ENCODE peak calls at places on chromosomes 5 and 9, in ten cellular contexts. H is K562, N is A549, U is HepG2, G is HCT116, R is endothelial cell of umbilical vein, K is WTC11, T is GM12878, A is SK-N-SH, M is H1. P is an unnamed sample.
A peak's percentile ranks its signal among the peaks of the same experiment; 100 is the strongest.

GRCh38 chr9:89778100-89779085 is 173.6 kb downstream of the GADD45G start:
- DNase-seq in A (peak; percentile 82), K (no peak), U (peak; percentile 4), N (no peak), H (no peak), R (no peak), G (no peak), T (no peak), M (no peak), P (no peak)

GRCh38 chr9:123338710-123339665 is 17.0 kb upstream of the CRB2 start:
- DNase-seq in G (no peak), K (no peak), T (peak; percentile 94), U (no peak), N (no peak), A (no peak), M (no peak), R (peak; percentile 20), H (peak; percentile 69), P (peak; percentile 86)

GRCh38 chr9:18447131-18447530 is 26.8 kb upstream of the ADAMTSL1 start:
- DNase-seq in R (no peak), K (no peak), T (no peak), M (no peak), A (no peak), N (no peak), U (no peak), G (no peak), H (no peak), P (no peak)

GRCh38 chr9:5872496-5872895 is 18.2 kb upstream of the MLANA start:
- DNase-seq in U (no peak), M (no peak), H (no peak), R (no peak), N (no peak), G (no peak), T (no peak), A (no peak), K (no peak), P (no peak)

GRCh38 chr5:14816999-14817761 is 54.4 kb downstream of the ANKH start:
- DNase-seq in T (no peak), A (no peak), M (no peak), K (no peak), H (no peak), U (no peak), R (no peak), N (no peak), G (no peak), P (no peak)

GRCh38 chr9:130126721-130127429 is 45.3 kb upstream of the NCS1 start:
- DNase-seq in U (no peak), K (no peak), A (no peak), R (no peak), H (no peak), M (no peak), N (no peak), G (no peak), T (no peak), P (no peak)

GRCh38 chr5:62206150-62206829 is 99.7 kb upstream of the KIF2A start:
- DNase-seq in R (no peak), K (peak; percentile 64), H (peak; percentile 46), M (no peak), A (peak; percentile 11), G (peak; percentile 38), U (peak; percentile 18), N (peak; percentile 42), T (no peak), P (peak; percentile 54)

GRCh38 chr5:8333445-8333844 is 464.5 kb downstream of the MTRR start:
- DNase-seq in A (no peak), K (no peak), G (no peak), H (no peak), T (no peak), R (no peak), U (no peak), M (no peak), N (no peak), P (no peak)

GRCh38 chr5:56278267-56278826 is 45.2 kb upstream of the ANKRD55 start:
- DNase-seq in N (no peak), H (no peak), U (no peak), G (no peak), M (no peak), A (no peak), R (peak; percentile 84), K (no peak), T (no peak), P (no peak)

GRCh38 chr5:81303563-81303962 is 2.2 kb downstream of the ZCCHC9 start:
- DNase-seq in T (no peak), U (peak; percentile 20), N (no peak), M (no peak), A (no peak), K (no peak), H (no peak), R (no peak), G (no peak), P (no peak)

GRCh38 chr9:135602789-135603481 is 36.4 kb downstream of the GLT6D1 start:
- DNase-seq in U (no peak), R (peak; percentile 46), H (peak; percentile 67), N (peak; percentile 34), G (peak; percentile 29), T (no peak), K (peak; percentile 70), A (peak; percentile 68), M (peak; percentile 86), P (peak; percentile 43)

GRCh38 chr5:4700082-4700481 is 440.0 kb upstream of the ADAMTS16 start:
- DNase-seq in U (peak; percentile 4), G (no peak), H (peak; percentile 10), N (peak; percentile 31), M (peak; percentile 82), A (peak; percentile 8), K (peak; percentile 85), T (no peak), R (no peak), P (peak; percentile 67)

GRCh38 chr9:136983167-136983566 is 374 bp downstream of the LCNL1 start:
- DNase-seq in G (no peak), M (no peak), K (no peak), U (no peak), N (no peak), A (no peak), H (no peak), R (no peak), T (no peak), P (no peak)

GRCh38 chr9:16458696-16459420 is 411.6 kb downstream of the BNC2 start:
- DNase-seq in H (no peak), U (no peak), K (no peak), T (peak; percentile 76), G (no peak), A (no peak), R (peak; percentile 72), N (no peak), M (no peak), P (no peak)
- TF ChIP-seq MAX in H (no peak), U (no peak), K (no peak), T (no peak), G (no peak), A (no peak), R (no peak), N (no peak), M (no peak), P (no peak)

GRCh38 chr9:82590845-82591244 is 472.1 kb downstream of the RASEF start:
- DNase-seq in T (no peak), G (no peak), A (no peak), M (no peak), K (no peak), N (no peak), U (no peak), R (no peak), H (no peak), P (no peak)
- TF ChIP-seq MAX in T (no peak), G (no peak), A (no peak), M (no peak), K (no peak), N (no peak), U (no peak), R (no peak), H (no peak), P (no peak)

GRCh38 chr9:16816006-16816405 is 54.5 kb downstream of the BNC2 start:
- DNase-seq in K (no peak), G (no peak), N (no peak), R (no peak), T (no peak), H (no peak), A (no peak), U (no peak), M (no peak), P (no peak)

GRCh38 chr9:16815042-16815441 is 55.4 kb downstream of the BNC2 start:
- DNase-seq in R (no peak), M (no peak), H (no peak), A (no peak), K (no peak), G (no peak), T (no peak), N (no peak), U (no peak), P (no peak)

GRCh38 chr9:16809912-16810610 is 60.4 kb downstream of the BNC2 start:
- DNase-seq in K (peak; percentile 90), M (peak; percentile 79), R (no peak), T (no peak), A (no peak), U (no peak), N (no peak), G (no peak), H (no peak), P (no peak)

GRCh38 chr9:16813838-16814237 is 56.6 kb downstream of the BNC2 start:
- DNase-seq in G (no peak), M (no peak), R (no peak), N (no peak), H (no peak), U (no peak), T (no peak), A (no peak), K (no peak), P (no peak)

DNA sequence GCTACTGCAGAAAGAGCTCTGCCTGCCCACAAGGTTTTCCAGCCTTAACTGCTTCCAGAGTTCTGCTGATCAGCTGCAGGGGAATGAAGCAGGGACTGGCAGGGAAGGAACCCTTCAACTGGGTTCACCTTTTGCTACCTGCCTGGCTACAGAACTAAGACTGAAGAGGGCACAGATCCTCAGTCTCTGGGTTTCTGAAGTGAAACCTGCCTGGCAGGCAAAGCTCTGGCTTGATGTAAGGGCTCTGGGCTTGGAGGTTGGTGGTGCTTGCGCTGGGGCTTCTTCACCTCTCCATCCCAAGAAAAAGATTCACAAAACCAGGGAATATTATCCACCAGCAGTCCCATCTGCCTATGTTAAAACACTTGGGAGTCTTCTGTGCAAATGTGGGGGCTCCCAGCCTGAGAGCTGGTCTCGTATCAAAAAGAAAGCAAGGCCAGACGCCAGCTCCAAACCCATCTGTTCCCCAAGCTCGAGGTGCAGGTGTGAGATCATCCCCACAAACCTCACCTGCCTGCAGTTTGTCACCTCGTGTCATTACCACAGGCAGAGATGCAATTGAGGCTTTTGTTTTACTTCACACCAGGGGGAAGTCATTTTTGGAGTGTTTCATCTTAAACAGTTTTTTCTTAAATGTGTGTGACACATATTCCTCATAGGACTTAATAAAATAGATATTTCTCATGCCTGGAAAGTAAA is 58.3 kb downstream of the BNC2 start:
- DNase-seq in U (no peak), T (no peak), G (no peak), R (no peak), N (no peak), K (no peak), H (no peak), A (no peak), M (no peak), P (no peak)
- TF ChIP-seq MAX in U (no peak), T (no peak), G (no peak), R (no peak), N (no peak), K (no peak), H (no peak), A (no peak), M (peak; percentile 88), P (no peak)

DNA sequence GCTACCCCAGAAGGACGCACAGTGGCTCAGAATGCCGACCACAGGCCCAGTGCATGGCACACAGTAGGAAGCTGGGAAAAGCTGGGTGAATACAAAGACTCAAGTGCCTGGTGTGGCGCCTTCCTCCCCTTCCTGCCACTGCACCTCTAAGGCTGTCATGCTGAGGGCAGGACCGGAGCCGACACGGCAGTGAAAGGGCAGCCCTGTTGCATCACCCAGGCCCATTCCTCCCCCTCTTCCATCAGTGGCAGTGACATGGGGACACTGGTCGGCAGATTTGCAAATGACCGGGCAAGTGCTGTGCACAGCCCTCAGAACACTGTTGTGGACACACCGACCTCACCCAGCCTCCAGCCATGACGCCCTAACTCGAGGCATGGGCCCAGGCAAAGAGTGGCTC is 84.0 kb downstream of the STK10 start:
- DNase-seq in H (no peak), K (no peak), A (no peak), G (no peak), U (peak; percentile 30), M (no peak), N (no peak), R (no peak), T (no peak), P (no peak)
- TF ChIP-seq MAX in H (no peak), K (peak; percentile 62), A (no peak), G (no peak), U (no peak), M (no peak), N (no peak), R (no peak), T (no peak), P (no peak)